ENCODE peak calls at places on chromosomes 16 and 17, in four cellular contexts. P is MCF 10A, N is head of caudate nucleus, X is H1. Z is an unnamed sample.
A peak's percentile ranks its signal among the peaks of the same experiment; 100 is the strongest.

GRCh38 chr16:50313596-50314483 is 47.5 kb downstream of the ADCY7 start:
- DNase-seq in P (no peak), N (no peak), X (peak; percentile 41), Z (no peak)

GRCh38 chr16:56933266-56933619 is 1.3 kb downstream of the HERPUD1 start:
- DNase-seq in P (peak; percentile 39), N (no peak), X (no peak), Z (no peak)

GRCh38 chr17:57910462-57910861 is 44.8 kb downstream of the CUEDC1 start:
- DNase-seq in P (no peak), N (no peak), X (no peak), Z (no peak)

GRCh38 chr17:50149425-50150353 is 788 bp downstream of the PPP1R9B start:
- DNase-seq in P (peak; percentile 50), N (peak; percentile 22), X (no peak), Z (no peak)

GRCh38 chr17:55588858-55589257 is 77.6 kb upstream of the SMIM36 start:
- DNase-seq in P (no peak), N (no peak), X (no peak), Z (no peak)

GRCh38 chr17:31095239-31096105 is 695 bp downstream of the NF1 start:
- DNase-seq in P (peak; percentile 43), N (no peak), X (peak; percentile 88), Z (peak; percentile 68)

GRCh38 chr17:28954886-28955285 is 3.6 kb upstream of the PHF12 start:
- DNase-seq in P (no peak), N (no peak), X (no peak), Z (no peak)

GRCh38 chr17:3970668-3971067 is 6.4 kb upstream of the ATP2A3 start:
- DNase-seq in P (no peak), N (no peak), X (no peak), Z (no peak)

GRCh38 chr17:31415004-31415454 is 23.6 kb downstream of the RAB11FIP4 start:
- DNase-seq in P (no peak), N (no peak), X (no peak), Z (no peak)

GRCh38 chr17:41645371-41646063 is 21.1 kb upstream of the KRT17 start:
- DNase-seq in P (peak; percentile 61), N (no peak), X (no peak), Z (no peak)

GRCh38 chr17:6514371-6514770 is 42.0 kb downstream of the PITPNM3 start:
- DNase-seq in P (no peak), N (no peak), X (no peak), Z (no peak)

GRCh38 chr16:81445926-81446317 is 1.3 kb downstream of the CMIP start:
- DNase-seq in P (peak; percentile 21), N (no peak), X (peak; percentile 48), Z (no peak)